ENCODE peak calls at places on chromosomes 13 and 19, in five cellular contexts. One of them, this sample, is unnamed.

GRCh38 chr19:33292595-33293254 is 9.6 kb downstream of the CEBPA start:
- DNase-seq in foreskin fibroblast: no peak
- DNase-seq in coronary artery: no peak
- DNase-seq in neural progenitor cell: no peak
- DNase-seq in fibroblast of pulmonary artery: no peak
- DNase-seq in this sample: no peak

GRCh38 chr19:53545271-53546065 is 7.5 kb downstream of the ZNF331 start:
- DNase-seq in foreskin fibroblast: peak
- DNase-seq in coronary artery: no peak
- DNase-seq in neural progenitor cell: no peak
- DNase-seq in fibroblast of pulmonary artery: no peak
- DNase-seq in this sample: no peak

GRCh38 chr13:100063333-100063732 is 25.6 kb upstream of the PCCA start:
- DNase-seq in foreskin fibroblast: peak
- DNase-seq in coronary artery: no peak
- DNase-seq in neural progenitor cell: no peak
- DNase-seq in fibroblast of pulmonary artery: peak
- DNase-seq in this sample: no peak

GRCh38 chr13:46622918-46623256 is 69.9 kb downstream of the LRCH1 start:
- DNase-seq in foreskin fibroblast: peak
- DNase-seq in coronary artery: no peak
- DNase-seq in neural progenitor cell: no peak
- DNase-seq in fibroblast of pulmonary artery: peak
- DNase-seq in this sample: peak

GRCh38 chr13:113991191-113991669 is 17.4 kb upstream of the C13orf46 start:
- DNase-seq in foreskin fibroblast: no peak
- DNase-seq in coronary artery: no peak
- DNase-seq in neural progenitor cell: no peak
- DNase-seq in fibroblast of pulmonary artery: no peak
- DNase-seq in this sample: peak

GRCh38 chr13:110164706-110165105 is 142.3 kb downstream of the COL4A1 start:
- DNase-seq in foreskin fibroblast: no peak
- DNase-seq in coronary artery: no peak
- DNase-seq in neural progenitor cell: no peak
- DNase-seq in fibroblast of pulmonary artery: no peak
- DNase-seq in this sample: no peak

GRCh38 chr19:30690935-30691505 is 318.8 kb downstream of the ZNF536 start:
- DNase-seq in foreskin fibroblast: no peak
- DNase-seq in coronary artery: no peak
- DNase-seq in neural progenitor cell: peak
- DNase-seq in fibroblast of pulmonary artery: no peak
- DNase-seq in this sample: no peak

GRCh38 chr19:17138937-17139598 is 63.5 kb downstream of the MYO9B start:
- DNase-seq in foreskin fibroblast: no peak
- DNase-seq in coronary artery: no peak
- DNase-seq in neural progenitor cell: no peak
- DNase-seq in fibroblast of pulmonary artery: no peak
- DNase-seq in this sample: peak

GRCh38 chr19:15780595-15781418 is 6.7 kb upstream of the OR10H5 start:
- DNase-seq in foreskin fibroblast: no peak
- DNase-seq in coronary artery: no peak
- DNase-seq in neural progenitor cell: no peak
- DNase-seq in fibroblast of pulmonary artery: no peak
- DNase-seq in this sample: no peak

GRCh38 chr19:9348671-9349070 is 14.1 kb upstream of the ZNF177 start:
- DNase-seq in foreskin fibroblast: no peak
- DNase-seq in coronary artery: no peak
- DNase-seq in neural progenitor cell: no peak
- DNase-seq in fibroblast of pulmonary artery: no peak
- DNase-seq in this sample: no peak

GRCh38 chr19:9345005-9345404 is 17.8 kb upstream of the ZNF177 start:
- DNase-seq in foreskin fibroblast: no peak
- DNase-seq in coronary artery: no peak
- DNase-seq in neural progenitor cell: no peak
- DNase-seq in fibroblast of pulmonary artery: no peak
- DNase-seq in this sample: no peak

GRCh38 chr19:9348253-9348652 is 14.6 kb upstream of the ZNF177 start:
- DNase-seq in foreskin fibroblast: no peak
- DNase-seq in coronary artery: no peak
- DNase-seq in neural progenitor cell: no peak
- DNase-seq in fibroblast of pulmonary artery: no peak
- DNase-seq in this sample: no peak

GRCh38 chr19:9342610-9343304 is 18.8 kb downstream of the ZNF559 start:
- DNase-seq in foreskin fibroblast: no peak
- DNase-seq in coronary artery: no peak
- DNase-seq in neural progenitor cell: no peak
- DNase-seq in fibroblast of pulmonary artery: peak
- DNase-seq in this sample: no peak
- H3K4me3 ChIP-seq in foreskin fibroblast: no peak
- H3K4me3 ChIP-seq in coronary artery: peak
- H3K4me3 ChIP-seq in neural progenitor cell: no peak
- H3K4me3 ChIP-seq in fibroblast of pulmonary artery: no peak
- H3K4me3 ChIP-seq in this sample: no peak

DNA sequence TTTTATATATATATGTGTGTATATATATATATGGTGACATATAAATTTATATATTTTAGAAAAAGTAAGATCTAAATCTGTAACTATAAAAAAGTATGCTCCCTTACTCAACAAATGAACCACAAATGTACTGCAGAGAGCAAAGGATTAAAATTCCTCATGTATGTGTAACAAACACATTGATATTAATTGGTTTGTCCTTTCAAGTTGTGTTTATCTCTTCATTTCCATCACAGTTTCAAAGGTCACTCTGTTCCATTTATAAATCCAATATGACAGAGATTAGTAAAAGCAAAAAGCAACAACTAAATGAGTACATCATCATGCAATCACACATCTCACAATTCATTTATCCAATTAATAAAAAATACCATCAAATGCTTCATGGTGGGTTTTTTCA is 247.9 kb downstream of the DACH1 start:
- DNase-seq in foreskin fibroblast: no peak
- DNase-seq in coronary artery: no peak
- DNase-seq in neural progenitor cell: no peak
- DNase-seq in fibroblast of pulmonary artery: no peak
- DNase-seq in this sample: no peak
- H3K4me3 ChIP-seq in foreskin fibroblast: no peak
- H3K4me3 ChIP-seq in coronary artery: no peak
- H3K4me3 ChIP-seq in neural progenitor cell: no peak
- H3K4me3 ChIP-seq in fibroblast of pulmonary artery: no peak
- H3K4me3 ChIP-seq in this sample: no peak

GRCh38 chr13:70784590-70784989 is 676.3 kb upstream of the KLHL1 start:
- DNase-seq in foreskin fibroblast: no peak
- DNase-seq in coronary artery: no peak
- DNase-seq in neural progenitor cell: no peak
- DNase-seq in fibroblast of pulmonary artery: no peak
- DNase-seq in this sample: no peak
- H3K4me3 ChIP-seq in foreskin fibroblast: no peak
- H3K4me3 ChIP-seq in coronary artery: no peak
- H3K4me3 ChIP-seq in neural progenitor cell: no peak
- H3K4me3 ChIP-seq in fibroblast of pulmonary artery: no peak
- H3K4me3 ChIP-seq in this sample: no peak

GRCh38 chr19:55146078-55146647 is 2.8 kb downstream of the TNNT1 start:
- DNase-seq in foreskin fibroblast: no peak
- DNase-seq in coronary artery: no peak
- DNase-seq in neural progenitor cell: peak
- DNase-seq in fibroblast of pulmonary artery: peak
- DNase-seq in this sample: no peak
- H3K4me3 ChIP-seq in foreskin fibroblast: no peak
- H3K4me3 ChIP-seq in coronary artery: no peak
- H3K4me3 ChIP-seq in neural progenitor cell: peak
- H3K4me3 ChIP-seq in fibroblast of pulmonary artery: no peak
- H3K4me3 ChIP-seq in this sample: no peak

GRCh38 chr13:91909617-91910016 is 511.2 kb downstream of the GPC5 start:
- DNase-seq in foreskin fibroblast: no peak
- DNase-seq in coronary artery: no peak
- DNase-seq in neural progenitor cell: no peak
- DNase-seq in fibroblast of pulmonary artery: no peak
- DNase-seq in this sample: no peak
- H3K4me3 ChIP-seq in foreskin fibroblast: no peak
- H3K4me3 ChIP-seq in coronary artery: no peak
- H3K4me3 ChIP-seq in neural progenitor cell: no peak
- H3K4me3 ChIP-seq in fibroblast of pulmonary artery: no peak
- H3K4me3 ChIP-seq in this sample: no peak

GRCh38 chr19:35065574-35065973 is 24.1 kb downstream of the HPN start:
- DNase-seq in foreskin fibroblast: no peak
- DNase-seq in coronary artery: no peak
- DNase-seq in neural progenitor cell: no peak
- DNase-seq in fibroblast of pulmonary artery: no peak
- DNase-seq in this sample: no peak

GRCh38 chr19:35063940-35064818 is 22.7 kb downstream of the HPN start:
- DNase-seq in foreskin fibroblast: peak
- DNase-seq in coronary artery: no peak
- DNase-seq in neural progenitor cell: no peak
- DNase-seq in fibroblast of pulmonary artery: peak
- DNase-seq in this sample: no peak

GRCh38 chr19:35066121-35066520 is 24.6 kb downstream of the HPN start:
- DNase-seq in foreskin fibroblast: no peak
- DNase-seq in coronary artery: no peak
- DNase-seq in neural progenitor cell: no peak
- DNase-seq in fibroblast of pulmonary artery: no peak
- DNase-seq in this sample: no peak

GRCh38 chr19:35068941-35069634 is 27.6 kb downstream of the HPN start:
- DNase-seq in foreskin fibroblast: no peak
- DNase-seq in coronary artery: no peak
- DNase-seq in neural progenitor cell: no peak
- DNase-seq in fibroblast of pulmonary artery: no peak
- DNase-seq in this sample: no peak

GRCh38 chr19:35066691-35067563 is 25.4 kb downstream of the HPN start:
- DNase-seq in foreskin fibroblast: peak
- DNase-seq in coronary artery: peak
- DNase-seq in neural progenitor cell: peak
- DNase-seq in fibroblast of pulmonary artery: peak
- DNase-seq in this sample: peak
- H3K4me3 ChIP-seq in foreskin fibroblast: no peak
- H3K4me3 ChIP-seq in coronary artery: no peak
- H3K4me3 ChIP-seq in neural progenitor cell: no peak
- H3K4me3 ChIP-seq in fibroblast of pulmonary artery: no peak
- H3K4me3 ChIP-seq in this sample: no peak

GRCh38 chr19:28608292-28608691 is 604.7 kb downstream of the UQCRFS1 start:
- DNase-seq in foreskin fibroblast: no peak
- DNase-seq in coronary artery: no peak
- DNase-seq in neural progenitor cell: no peak
- DNase-seq in fibroblast of pulmonary artery: no peak
- DNase-seq in this sample: no peak
- H3K4me3 ChIP-seq in foreskin fibroblast: no peak
- H3K4me3 ChIP-seq in coronary artery: no peak
- H3K4me3 ChIP-seq in neural progenitor cell: no peak
- H3K4me3 ChIP-seq in fibroblast of pulmonary artery: no peak
- H3K4me3 ChIP-seq in this sample: no peak

GRCh38 chr19:48496959-48497727 is 14.5 kb downstream of the LMTK3 start:
- DNase-seq in foreskin fibroblast: no peak
- DNase-seq in coronary artery: no peak
- DNase-seq in neural progenitor cell: no peak
- DNase-seq in fibroblast of pulmonary artery: no peak
- DNase-seq in this sample: no peak
- H3K4me3 ChIP-seq in foreskin fibroblast: no peak
- H3K4me3 ChIP-seq in coronary artery: no peak
- H3K4me3 ChIP-seq in neural progenitor cell: no peak
- H3K4me3 ChIP-seq in fibroblast of pulmonary artery: no peak
- H3K4me3 ChIP-seq in this sample: no peak